ENCODE peak calls at places on chromosomes 4 and X, in eight cellular contexts. D, H, S, J, L, P, Q and Z are unnamed samples.

GRCh38 chrX:24487576-24487975 is 22.5 kb downstream of the PDK3 start:
- DNase-seq in D (no peak), H (no peak), S (no peak), J (no peak), L (no peak), P (no peak), Q (no peak), Z (no peak)

GRCh38 chr4:182205293-182205692 is 37.9 kb upstream of the TENM3 start:
- DNase-seq in D (no peak), H (no peak), S (no peak), J (no peak), L (no peak), P (no peak), Q (no peak), Z (no peak)

GRCh38 chrX:153687121-153688039 is at the start of gene SLC6A8:
- DNase-seq in D (peak), H (peak), S (peak), J (peak), L (peak), P (peak), Q (peak), Z (peak)

GRCh38 chrX:65668362-65669310 is 1.2 kb downstream of the MSN start:
- DNase-seq in D (peak), H (peak), S (peak), J (peak), L (no peak), P (no peak), Q (peak), Z (peak)

GRCh38 chrX:24513416-24513815 is 48.3 kb downstream of the PDK3 start:
- DNase-seq in D (no peak), H (no peak), S (no peak), J (no peak), L (no peak), P (no peak), Q (no peak), Z (no peak)

GRCh38 chrX:1170243-1170642 is 42.2 kb downstream of the CRLF2 start:
- DNase-seq in D (no peak), H (no peak), S (no peak), J (no peak), L (no peak), P (no peak), Q (no peak), Z (no peak)

GRCh38 chr4:100106982-100107381 is 83.3 kb downstream of the DDIT4L start:
- DNase-seq in D (no peak), H (no peak), S (no peak), J (no peak), L (no peak), P (no peak), Q (no peak), Z (no peak)

GRCh38 chr4:48173055-48173991 is 39.3 kb upstream of the TXK start:
- DNase-seq in D (no peak), H (peak), S (no peak), J (peak), L (no peak), P (no peak), Q (no peak), Z (peak)

GRCh38 chrX:36898301-36898700 is 109.9 kb upstream of the FAM47C start:
- DNase-seq in D (no peak), H (peak), S (no peak), J (peak), L (peak), P (no peak), Q (no peak), Z (no peak)

GRCh38 chr4:84750260-84750955 is 167.5 kb downstream of the CDS1 start:
- DNase-seq in D (no peak), H (peak), S (no peak), J (peak), L (peak), P (no peak), Q (peak), Z (peak)

GRCh38 chrX:47230136-47230868 is 2.5 kb upstream of the USP11 start:
- DNase-seq in D (no peak), H (no peak), S (no peak), J (no peak), L (no peak), P (no peak), Q (no peak), Z (no peak)

GRCh38 chrX:19833034-19833677 is 54.2 kb downstream of the SH3KBP1 start:
- DNase-seq in D (no peak), H (no peak), S (no peak), J (no peak), L (no peak), P (no peak), Q (no peak), Z (no peak)

GRCh38 chr4:151331276-151332042 is 6.1 kb upstream of the SH3D19 start:
- DNase-seq in D (no peak), H (no peak), S (no peak), J (peak), L (no peak), P (no peak), Q (no peak), Z (no peak)

GRCh38 chr4:159077702-159078495 is 25.0 kb upstream of the RAPGEF2 start:
- DNase-seq in D (no peak), H (no peak), S (no peak), J (peak), L (peak), P (no peak), Q (no peak), Z (peak)